ENCODE peak calls at places on chromosomes 11 and 22, in six cellular contexts. One of them, this sample, is unnamed. For H3K4me1 and H3K9me3, the result is how much of the 10 kb centered on the place peaks cover.

GRCh38 chr11:70212227-70212811 is 9.2 kb downstream of the FADD start:
- DNase-seq in prostate gland: no peak
- DNase-seq in mammary epithelial cell: no peak
- DNase-seq in lower lobe of right lung: no peak
- DNase-seq in CD8-positive, alpha-beta memory T cell: no peak
- DNase-seq in transverse colon: peak
- DNase-seq in this sample: peak

GRCh38 chr11:70485326-70486025 is 87.1 kb downstream of the CTTN start:
- DNase-seq in prostate gland: no peak
- DNase-seq in mammary epithelial cell: no peak
- DNase-seq in CD8-positive, alpha-beta memory T cell: no peak
- DNase-seq in transverse colon: no peak
- DNase-seq in lower lobe of right lung: no peak
- DNase-seq in this sample: no peak

GRCh38 chr11:19650929-19651487 is 61.6 kb upstream of the NAV2 start:
- DNase-seq in mammary epithelial cell: no peak
- DNase-seq in lower lobe of right lung: no peak
- DNase-seq in transverse colon: no peak
- DNase-seq in CD8-positive, alpha-beta memory T cell: no peak
- DNase-seq in prostate gland: no peak
- DNase-seq in this sample: no peak

GRCh38 chr11:88332851-88333250 is 4.7 kb downstream of the CTSC start:
- DNase-seq in prostate gland: no peak
- DNase-seq in mammary epithelial cell: peak
- DNase-seq in transverse colon: no peak
- DNase-seq in lower lobe of right lung: no peak
- DNase-seq in CD8-positive, alpha-beta memory T cell: no peak
- DNase-seq in this sample: no peak

GRCh38 chr11:104968856-104969776 is 742 bp upstream of the CASP4 start:
- DNase-seq in lower lobe of right lung: peak
- DNase-seq in CD8-positive, alpha-beta memory T cell: no peak
- DNase-seq in mammary epithelial cell: peak
- DNase-seq in prostate gland: peak
- DNase-seq in transverse colon: peak
- DNase-seq in this sample: peak

GRCh38 chr11:128551641-128552335 is 35.6 kb downstream of the ETS1 start:
- DNase-seq in lower lobe of right lung: no peak
- DNase-seq in prostate gland: no peak
- DNase-seq in mammary epithelial cell: no peak
- DNase-seq in transverse colon: no peak
- DNase-seq in CD8-positive, alpha-beta memory T cell: no peak
- DNase-seq in this sample: no peak

GRCh38 chr11:118621071-118621815 is 13.8 kb downstream of the PHLDB1 start:
- DNase-seq in mammary epithelial cell: peak
- DNase-seq in lower lobe of right lung: peak
- DNase-seq in prostate gland: peak
- DNase-seq in transverse colon: peak
- DNase-seq in CD8-positive, alpha-beta memory T cell: no peak
- DNase-seq in this sample: peak

GRCh38 chr11:78139422-78140391 is at the start of gene ALG8:
- DNase-seq in transverse colon: peak
- DNase-seq in lower lobe of right lung: peak
- DNase-seq in CD8-positive, alpha-beta memory T cell: peak
- DNase-seq in prostate gland: peak
- DNase-seq in mammary epithelial cell: peak
- DNase-seq in this sample: peak

GRCh38 chr11:114073506-114074381 is 14.2 kb downstream of the ZBTB16 start:
- DNase-seq in transverse colon: no peak
- DNase-seq in mammary epithelial cell: no peak
- DNase-seq in lower lobe of right lung: no peak
- DNase-seq in prostate gland: no peak
- DNase-seq in CD8-positive, alpha-beta memory T cell: peak
- DNase-seq in this sample: peak

GRCh38 chr11:19984048-19984742 is 176.1 kb downstream of the DBX1 start:
- DNase-seq in prostate gland: no peak
- DNase-seq in transverse colon: no peak
- DNase-seq in CD8-positive, alpha-beta memory T cell: no peak
- DNase-seq in mammary epithelial cell: no peak
- DNase-seq in lower lobe of right lung: no peak
- DNase-seq in this sample: no peak

DNA sequence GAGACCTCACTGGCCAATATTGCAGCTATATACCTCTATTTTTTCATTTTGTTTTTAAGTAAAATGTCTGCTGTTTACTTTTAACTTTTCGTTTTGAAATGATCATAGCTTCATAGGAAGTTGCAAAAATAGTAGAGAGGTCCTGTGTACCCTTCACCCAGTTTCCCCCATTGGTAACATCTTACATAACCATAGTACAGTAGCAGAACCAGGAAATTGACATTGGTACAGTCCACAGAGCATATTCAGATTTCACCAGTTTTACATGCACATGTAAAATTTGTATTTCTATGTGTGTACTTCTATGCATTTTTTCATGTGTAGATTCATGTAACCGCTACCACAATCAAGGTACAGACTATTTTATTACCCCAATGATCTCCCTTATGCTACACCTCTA is 3.8 kb downstream of the AMOTL1 start:
- DNase-seq in mammary epithelial cell: no peak
- DNase-seq in transverse colon: no peak
- DNase-seq in lower lobe of right lung: no peak
- DNase-seq in CD8-positive, alpha-beta memory T cell: no peak
- DNase-seq in prostate gland: no peak
- DNase-seq in this sample: no peak
- H3K4me1 ChIP-seq in mammary epithelial cell: half or more
- H3K4me1 ChIP-seq in transverse colon: under half
- H3K4me1 ChIP-seq in lower lobe of right lung: half or more
- H3K4me1 ChIP-seq in CD8-positive, alpha-beta memory T cell: under half
- H3K4me1 ChIP-seq in prostate gland: under half
- H3K4me1 ChIP-seq in this sample: under half

DNA sequence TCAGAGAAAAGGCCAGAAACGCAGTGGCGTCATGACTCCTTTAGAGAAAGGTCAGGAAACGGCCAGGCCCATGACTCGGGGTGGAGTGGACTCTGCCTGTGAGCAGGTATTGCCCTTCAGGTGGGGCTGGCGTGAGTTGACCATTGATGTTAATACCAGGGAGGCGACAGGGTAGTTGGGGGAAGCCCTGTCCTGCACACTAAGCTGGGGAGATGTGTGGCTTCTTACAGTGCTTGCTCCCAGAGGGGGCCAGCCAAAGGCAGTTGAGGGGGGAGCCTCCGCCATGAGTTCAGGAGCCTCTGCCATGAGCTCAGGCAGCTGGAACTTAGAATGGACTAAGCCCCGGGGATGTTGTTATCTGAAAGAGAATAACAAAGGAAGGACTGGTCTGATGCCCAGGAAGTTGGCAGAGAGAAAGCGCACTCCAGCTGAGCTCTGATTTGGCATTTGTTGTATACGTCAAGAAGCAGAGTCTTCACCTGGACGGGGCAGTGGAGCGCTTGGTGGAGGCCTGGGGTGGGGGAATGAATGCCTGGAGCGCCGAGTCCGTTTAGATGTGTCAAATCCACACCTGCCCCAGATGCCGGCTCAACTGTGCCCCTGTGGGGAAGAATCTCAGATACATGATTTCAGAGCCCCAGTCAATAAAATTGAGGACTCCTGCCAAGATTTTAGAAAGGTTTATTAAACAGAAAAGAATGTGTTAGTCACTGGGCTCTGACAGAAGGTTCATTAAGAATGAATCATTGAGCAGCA is 222.5 kb downstream of the TBC1D22A start:
- DNase-seq in mammary epithelial cell: peak
- DNase-seq in transverse colon: no peak
- DNase-seq in prostate gland: no peak
- DNase-seq in CD8-positive, alpha-beta memory T cell: no peak
- DNase-seq in lower lobe of right lung: no peak
- DNase-seq in this sample: no peak
- H3K27ac ChIP-seq in mammary epithelial cell: no peak
- H3K27ac ChIP-seq in transverse colon: no peak
- H3K27ac ChIP-seq in prostate gland: no peak
- H3K27ac ChIP-seq in CD8-positive, alpha-beta memory T cell: no peak
- H3K27ac ChIP-seq in lower lobe of right lung: no peak
- H3K27ac ChIP-seq in this sample: no peak

DNA sequence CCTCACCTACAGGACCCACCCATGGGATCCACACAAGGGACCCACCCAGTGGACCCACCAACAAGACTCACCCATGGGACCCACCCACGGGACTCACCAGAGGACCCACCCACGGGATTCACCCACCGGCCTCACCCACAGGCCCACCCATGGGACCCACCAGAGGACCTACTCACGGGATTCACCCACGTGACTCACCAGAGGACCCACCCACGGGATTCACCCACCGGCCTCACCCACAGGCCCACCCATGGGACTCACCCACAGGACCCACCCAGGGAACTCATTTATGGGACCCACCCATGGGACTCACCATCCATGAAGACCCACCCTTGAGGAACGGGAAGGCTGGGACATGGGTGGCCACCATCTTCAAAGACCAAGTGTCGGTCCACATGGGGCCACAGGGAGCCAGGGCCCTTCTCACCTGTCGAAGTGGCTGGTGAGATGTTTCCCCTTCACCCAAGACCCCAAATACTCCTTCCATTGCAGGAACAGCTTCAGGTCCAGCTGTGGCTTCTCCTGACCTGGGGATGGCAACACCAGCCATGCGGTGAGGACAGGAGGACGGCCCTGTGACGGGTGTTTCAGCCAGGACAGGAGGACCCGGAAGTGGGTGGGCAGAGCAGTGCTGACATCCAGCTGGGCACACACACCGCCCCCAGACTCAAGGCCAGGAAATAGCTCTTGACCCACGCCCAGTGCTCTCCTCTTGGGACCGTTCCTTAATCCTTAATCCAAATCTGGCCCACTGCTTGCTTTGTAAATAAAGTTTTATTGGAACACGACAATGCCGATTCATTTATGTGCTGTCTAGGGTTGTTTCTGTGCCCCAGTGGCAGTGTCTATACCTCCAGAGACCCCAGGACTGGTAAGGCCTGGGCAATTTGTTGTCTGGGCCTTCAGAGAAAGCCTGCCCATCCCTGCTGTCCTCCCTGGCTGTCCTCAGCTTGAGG is 1005.1 kb downstream of the BRD1 start:
- DNase-seq in lower lobe of right lung: no peak
- DNase-seq in prostate gland: no peak
- DNase-seq in mammary epithelial cell: no peak
- DNase-seq in CD8-positive, alpha-beta memory T cell: no peak
- DNase-seq in transverse colon: no peak
- DNase-seq in this sample: no peak
- H3K9me3 ChIP-seq in lower lobe of right lung: under half
- H3K9me3 ChIP-seq in prostate gland: under half
- H3K9me3 ChIP-seq in mammary epithelial cell: half or more
- H3K9me3 ChIP-seq in CD8-positive, alpha-beta memory T cell: under half
- H3K9me3 ChIP-seq in transverse colon: under half
- H3K9me3 ChIP-seq in this sample: under half

GRCh38 chr11:63918576-63919171 is 1.7 kb upstream of the RCOR2 start:
- DNase-seq in prostate gland: no peak
- DNase-seq in CD8-positive, alpha-beta memory T cell: no peak
- DNase-seq in mammary epithelial cell: no peak
- DNase-seq in transverse colon: no peak
- DNase-seq in lower lobe of right lung: no peak
- DNase-seq in this sample: peak
- H3K4me1 ChIP-seq in prostate gland: under half
- H3K4me1 ChIP-seq in CD8-positive, alpha-beta memory T cell: under half
- H3K4me1 ChIP-seq in mammary epithelial cell: under half
- H3K4me1 ChIP-seq in transverse colon: under half
- H3K4me1 ChIP-seq in lower lobe of right lung: under half
- H3K4me1 ChIP-seq in this sample: under half

GRCh38 chr11:61960532-61960931 is 6.9 kb downstream of the FTH1 start:
- DNase-seq in lower lobe of right lung: no peak
- DNase-seq in mammary epithelial cell: no peak
- DNase-seq in CD8-positive, alpha-beta memory T cell: no peak
- DNase-seq in transverse colon: no peak
- DNase-seq in prostate gland: no peak
- DNase-seq in this sample: peak
- H3K27ac ChIP-seq in lower lobe of right lung: no peak
- H3K27ac ChIP-seq in mammary epithelial cell: no peak
- H3K27ac ChIP-seq in CD8-positive, alpha-beta memory T cell: no peak
- H3K27ac ChIP-seq in transverse colon: peak
- H3K27ac ChIP-seq in prostate gland: peak
- H3K27ac ChIP-seq in this sample: no peak

GRCh38 chr11:44885919-44886318 is 64.8 kb downstream of the TP53I11 start:
- DNase-seq in prostate gland: no peak
- DNase-seq in transverse colon: no peak
- DNase-seq in mammary epithelial cell: no peak
- DNase-seq in CD8-positive, alpha-beta memory T cell: no peak
- DNase-seq in lower lobe of right lung: no peak
- DNase-seq in this sample: no peak

GRCh38 chr11:44887598-44887997 is 63.1 kb downstream of the TP53I11 start:
- DNase-seq in CD8-positive, alpha-beta memory T cell: no peak
- DNase-seq in lower lobe of right lung: no peak
- DNase-seq in prostate gland: no peak
- DNase-seq in transverse colon: no peak
- DNase-seq in mammary epithelial cell: no peak
- DNase-seq in this sample: peak

GRCh38 chr11:44885065-44885777 is 65.5 kb downstream of the TP53I11 start:
- DNase-seq in mammary epithelial cell: no peak
- DNase-seq in CD8-positive, alpha-beta memory T cell: no peak
- DNase-seq in lower lobe of right lung: no peak
- DNase-seq in transverse colon: no peak
- DNase-seq in prostate gland: no peak
- DNase-seq in this sample: no peak

GRCh38 chr11:44889266-44889665 is 61.4 kb downstream of the TP53I11 start:
- DNase-seq in transverse colon: no peak
- DNase-seq in CD8-positive, alpha-beta memory T cell: no peak
- DNase-seq in prostate gland: no peak
- DNase-seq in lower lobe of right lung: no peak
- DNase-seq in mammary epithelial cell: no peak
- DNase-seq in this sample: no peak

GRCh38 chr11:44886765-44887164 is 63.9 kb downstream of the TP53I11 start:
- DNase-seq in lower lobe of right lung: no peak
- DNase-seq in mammary epithelial cell: no peak
- DNase-seq in prostate gland: no peak
- DNase-seq in transverse colon: no peak
- DNase-seq in CD8-positive, alpha-beta memory T cell: no peak
- DNase-seq in this sample: no peak
- H3K9me3 ChIP-seq in lower lobe of right lung: under half
- H3K9me3 ChIP-seq in mammary epithelial cell: under half
- H3K9me3 ChIP-seq in prostate gland: under half
- H3K9me3 ChIP-seq in transverse colon: under half
- H3K9me3 ChIP-seq in CD8-positive, alpha-beta memory T cell: under half
- H3K9me3 ChIP-seq in this sample: under half

DNA sequence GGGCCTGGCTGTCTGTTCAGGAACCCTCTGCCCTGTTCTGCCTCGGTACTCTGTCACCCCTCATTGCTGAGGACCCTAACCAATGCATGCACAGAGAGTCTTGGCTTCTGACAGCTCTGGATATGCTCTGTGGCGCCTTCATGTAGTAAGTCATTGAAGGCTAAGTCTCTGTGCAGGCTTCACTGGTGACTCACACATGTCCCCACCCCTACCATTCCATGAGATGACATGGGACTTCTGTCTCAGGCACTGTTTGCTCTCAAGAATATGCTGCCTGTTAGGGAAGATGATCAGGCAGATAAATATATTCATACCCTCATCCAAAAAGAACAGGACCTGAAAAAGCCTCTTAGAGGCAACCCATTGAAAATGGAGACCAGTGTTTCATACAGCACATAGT is 43.6 kb upstream of the HORMAD2 start:
- DNase-seq in mammary epithelial cell: no peak
- DNase-seq in transverse colon: no peak
- DNase-seq in prostate gland: no peak
- DNase-seq in lower lobe of right lung: no peak
- DNase-seq in CD8-positive, alpha-beta memory T cell: no peak
- DNase-seq in this sample: no peak
- H3K4me1 ChIP-seq in mammary epithelial cell: under half
- H3K4me1 ChIP-seq in transverse colon: under half
- H3K4me1 ChIP-seq in prostate gland: under half
- H3K4me1 ChIP-seq in lower lobe of right lung: under half
- H3K4me1 ChIP-seq in CD8-positive, alpha-beta memory T cell: under half
- H3K4me1 ChIP-seq in this sample: under half

This sample was measured in endodermal cell.